ENCODE peak calls at places on chromosomes 11 and 22, in ten cellular contexts. W, S, B, D, T, P, C, V, H and J are unnamed samples.

GRCh38 chr11:66309475-66309874 is 7.4 kb downstream of the CD248 start:
- DNase-seq in P (no peak), B (no peak), S (no peak), T (no peak), W (no peak), H (no peak), C (no peak), V (no peak), D (no peak), J (no peak)

GRCh38 chr11:86150826-86151187 is 81.9 kb upstream of the PICALM start:
- DNase-seq in W (no peak), H (no peak), C (no peak), P (peak; percentile 45), S (no peak), D (no peak), V (no peak), T (no peak), B (peak; percentile 41), J (no peak)

GRCh38 chr11:33179431-33179830 is 18.2 kb upstream of the CSTF3 start:
- DNase-seq in H (no peak), D (no peak), P (no peak), C (no peak), T (no peak), V (peak; percentile 27), W (no peak), B (peak; percentile 23), S (no peak), J (no peak)

GRCh38 chr11:81174646-81175330 is 1558.9 kb downstream of the FAM181B start:
- DNase-seq in C (no peak), P (no peak), V (peak; percentile 1), H (no peak), B (no peak), S (no peak), D (no peak), T (no peak), W (no peak), J (no peak)

GRCh38 chr11:64739871-64740270 is 4.1 kb downstream of the RASGRP2 start:
- DNase-seq in V (no peak), C (no peak), B (no peak), P (no peak), T (no peak), W (no peak), H (no peak), S (no peak), D (no peak), J (no peak)

GRCh38 chr22:19527861-19528417 is 3.7 kb upstream of the CLDN5 start:
- DNase-seq in T (no peak), W (no peak), B (peak; percentile 44), V (peak; percentile 33), P (no peak), C (no peak), S (no peak), D (peak; percentile 38), H (no peak), J (peak; percentile 26)

GRCh38 chr22:22422629-22423112 is 85.9 kb downstream of the ZNF280B start:
- DNase-seq in T (no peak), W (peak; percentile 32), V (peak; percentile 69), C (peak; percentile 46), S (peak; percentile 54), P (peak; percentile 20), B (peak; percentile 42), H (no peak), D (peak; percentile 94), J (peak; percentile 8)

GRCh38 chr22:48954781-48955311 is 872.8 kb downstream of the BRD1 start:
- DNase-seq in T (no peak), C (no peak), S (no peak), H (no peak), D (no peak), V (no peak), W (no peak), B (no peak), P (no peak), J (no peak)

GRCh38 chr11:9609002-9609759 is 35.7 kb downstream of the WEE1 start:
- DNase-seq in V (no peak), P (no peak), C (no peak), B (no peak), T (no peak), S (no peak), H (no peak), W (no peak), D (no peak), J (no peak)

GRCh38 chr11:131108780-131109179 is 192.5 kb upstream of the SNX19 start:
- DNase-seq in D (no peak), P (peak; percentile 37), T (no peak), S (no peak), W (no peak), H (no peak), V (peak; percentile 10), C (no peak), B (peak; percentile 48), J (no peak)

GRCh38 chr11:118241191-118242098 is 10.7 kb downstream of the MPZL3 start:
- DNase-seq in P (peak; percentile 87), V (no peak), C (no peak), W (peak; percentile 20), D (peak; percentile 76), B (peak; percentile 57), T (no peak), H (no peak), S (no peak), J (peak; percentile 79)

DNA sequence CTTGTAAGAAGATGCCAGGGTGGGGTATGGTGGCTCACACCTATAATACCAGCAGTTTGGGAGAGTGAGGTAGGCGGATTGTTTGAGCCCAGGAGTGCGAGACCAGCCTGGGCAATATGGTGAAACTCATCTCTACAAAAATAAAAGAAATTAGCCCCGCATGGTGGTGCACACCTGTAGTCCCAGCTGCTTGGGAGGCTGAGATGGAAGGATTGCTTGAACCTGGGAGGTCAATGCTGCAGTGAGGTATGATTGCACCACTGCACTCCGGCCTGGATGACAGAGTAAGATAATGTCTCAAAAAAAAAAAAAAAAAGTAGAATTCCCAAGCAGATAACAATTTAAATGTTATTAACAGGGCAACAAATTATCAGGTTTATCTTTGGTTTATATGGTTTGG is 20.2 kb downstream of the ACER3 start:
- DNase-seq in P (no peak), B (no peak), W (no peak), H (no peak), S (no peak), C (no peak), D (no peak), T (no peak), V (no peak), J (no peak)
- H3K27ac ChIP-seq in P (no peak overlapping the region), B (no peak overlapping the region), W (no peak overlapping the region), H (no peak overlapping the region), S (no peak overlapping the region), C (no peak overlapping the region), D (no peak overlapping the region), T (no peak overlapping the region), V (no peak overlapping the region), J (no peak overlapping the region)

GRCh38 chr11:78957481-78958245 is 383.0 kb upstream of the NARS2 start:
- DNase-seq in S (no peak), H (no peak), V (no peak), T (no peak), C (no peak), D (no peak), W (no peak), P (peak; percentile 47), B (peak; percentile 44), J (peak; percentile 37)

GRCh38 chr11:78958444-78958843 is 383.8 kb upstream of the NARS2 start:
- DNase-seq in T (no peak), P (no peak), B (no peak), V (no peak), D (no peak), C (no peak), H (no peak), S (no peak), W (no peak), J (no peak)

GRCh38 chr11:78961938-78962701 is 387.5 kb upstream of the NARS2 start:
- DNase-seq in V (peak; percentile 18), H (peak; percentile 92), W (no peak), P (no peak), C (no peak), B (peak; percentile 68), T (no peak), S (no peak), D (no peak), J (no peak)

GRCh38 chr11:78961186-78961782 is 386.6 kb upstream of the NARS2 start:
- DNase-seq in T (no peak), H (no peak), V (no peak), C (no peak), S (no peak), P (peak; percentile 77), B (peak; percentile 20), W (peak; percentile 17), D (no peak), J (peak; percentile 81)
- TF ChIP-seq CTCF in T (peak; percentile 35), H (peak; percentile 63), V (peak; percentile 73), C (peak; percentile 29), S (no peak), P (peak; percentile 75), B (peak; percentile 59), W (peak; percentile 51), D (no peak), J (peak; percentile 43)

DNA sequence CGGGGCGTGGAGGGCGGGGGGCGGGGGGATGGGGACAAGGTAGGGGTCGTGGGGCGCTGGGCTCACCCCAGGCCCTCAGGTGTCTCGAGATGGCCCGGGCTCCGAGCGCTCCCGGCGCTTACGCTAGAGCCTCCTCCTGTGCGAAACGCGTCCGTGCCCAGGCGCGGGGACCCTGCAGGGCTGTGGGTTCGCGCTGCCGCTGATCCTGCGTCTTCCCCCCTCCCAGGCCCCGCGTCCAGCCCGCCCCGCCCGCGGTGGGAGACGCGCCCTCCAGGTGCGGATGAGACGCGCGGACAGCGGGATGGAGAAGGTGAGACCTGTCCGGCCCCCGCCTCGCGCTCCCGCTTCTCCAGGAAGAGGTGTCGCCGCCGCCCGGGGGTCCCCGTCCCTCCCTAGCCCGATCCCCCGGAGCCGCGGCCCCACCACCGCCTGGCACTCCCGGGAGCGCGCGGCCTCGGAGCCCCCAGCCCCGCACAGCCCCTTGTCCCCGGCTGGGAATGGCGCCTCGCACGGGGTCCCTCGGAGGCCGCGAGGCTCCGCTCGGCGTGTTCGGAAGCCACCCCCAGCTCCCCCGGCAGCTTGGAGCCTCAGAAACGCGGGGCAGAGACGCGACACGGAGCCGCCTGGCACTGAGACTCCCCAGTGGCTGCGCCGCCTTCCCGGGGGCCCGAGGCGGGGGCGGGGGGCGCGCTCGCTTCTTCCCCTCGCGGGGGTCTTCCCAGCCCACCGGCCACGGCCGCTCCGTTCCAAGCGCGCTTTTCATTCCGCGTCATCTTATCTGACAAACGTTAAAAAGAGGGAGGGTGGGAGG is 27.6 kb upstream of the TOLLIP start:
- DNase-seq in C (peak; percentile 56), T (peak; percentile 59), B (no peak), D (peak; percentile 64), V (no peak), S (no peak), H (peak; percentile 42), P (no peak), W (no peak), J (peak; percentile 11)
- H3K27ac ChIP-seq in C (peak overlapping the region; percentile 41), T (peak overlapping the region; percentile 45), B (no peak overlapping the region), D (peak overlapping the region; percentile 72), V (no peak overlapping the region), S (peak overlapping the region; percentile 88), H (no peak overlapping the region), P (no peak overlapping the region), W (peak overlapping the region; percentile 22), J (peak overlapping the region; percentile 26)

GRCh38 chr11:16816358-16817270 is 78.2 kb downstream of the C11orf58 start:
- DNase-seq in H (no peak), P (no peak), B (no peak), D (no peak), V (no peak), S (no peak), T (no peak), C (no peak), W (no peak), J (no peak)
- TF ChIP-seq CTCF in H (no peak), P (no peak), B (no peak), D (no peak), V (no peak), S (no peak), T (no peak), C (no peak), W (no peak), J (no peak)